ENCODE peak calls at places on chromosomes 7 and 10, in ten cellular contexts. E is chondrocyte, J is OCI-LY7, S is neural crest cell, M is WERI-Rb-1, W is IMR-90, R is AG09309, Y is GM13977, B is cardiac muscle cell, O is choroid plexus epithelial cell. K is an unnamed sample.
A peak's percentile ranks its signal among the peaks of the same experiment; 100 is the strongest.

GRCh38 chr7:92527300-92528187 is 776 bp downstream of the PEX1 start:
- DNase-seq in S (peak; percentile 40), Y (peak; percentile 65), M (peak; percentile 64), E (no peak), R (no peak), B (peak; percentile 63), J (peak; percentile 83), W (peak; percentile 55), O (peak; percentile 42), K (peak; percentile 52)

GRCh38 chr10:88791924-88792323 is 10.6 kb upstream of the LIPM start:
- DNase-seq in B (peak; percentile 58), E (no peak), O (peak; percentile 76), R (no peak), J (peak; percentile 8), M (peak; percentile 42), S (peak; percentile 16), Y (no peak), W (peak; percentile 8), K (peak; percentile 27)

GRCh38 chr7:90834771-90835170 is 238.7 kb downstream of the CDK14 start:
- DNase-seq in M (peak; percentile 78), J (no peak), B (no peak), E (no peak), O (no peak), W (no peak), R (no peak), S (no peak), Y (no peak), K (no peak)

GRCh38 chr7:40709077-40709964 is 574.5 kb downstream of the SUGCT start:
- DNase-seq in Y (no peak), B (no peak), E (no peak), M (no peak), R (peak; percentile 43), J (no peak), O (no peak), S (no peak), W (no peak), K (no peak)

GRCh38 chr10:78058562-78058961 is 24.9 kb downstream of the RPS24 start:
- DNase-seq in O (no peak), E (no peak), B (no peak), R (no peak), S (no peak), W (no peak), M (no peak), Y (no peak), J (no peak), K (no peak)

GRCh38 chr10:46024948-46025347 is 5.5 kb downstream of the NCOA4 start:
- DNase-seq in S (no peak), J (no peak), O (peak; percentile 69), M (no peak), B (no peak), R (no peak), Y (no peak), E (no peak), W (peak; percentile 14), K (no peak)

GRCh38 chr10:60569681-60570080 is 180.0 kb upstream of the ANK3 start:
- DNase-seq in W (no peak), S (no peak), J (no peak), E (no peak), B (no peak), Y (no peak), O (no peak), R (no peak), M (no peak), K (no peak)

GRCh38 chr7:28573751-28574295 is 161.5 kb downstream of the CREB5 start:
- DNase-seq in J (peak; percentile 26), B (no peak), W (peak; percentile 42), R (no peak), Y (no peak), S (no peak), E (no peak), O (no peak), M (no peak), K (no peak)

GRCh38 chr7:36965625-36966024 is 241.3 kb upstream of the AOAH start:
- DNase-seq in W (no peak), Y (no peak), O (no peak), E (no peak), J (no peak), B (no peak), S (no peak), R (no peak), M (no peak), K (no peak)

GRCh38 chr7:60706-61105 is 131.7 kb upstream of the FAM20C start:
- DNase-seq in M (no peak), W (no peak), Y (no peak), S (no peak), J (no peak), E (peak; percentile 68), R (no peak), B (no peak), O (no peak), K (no peak)

DNA sequence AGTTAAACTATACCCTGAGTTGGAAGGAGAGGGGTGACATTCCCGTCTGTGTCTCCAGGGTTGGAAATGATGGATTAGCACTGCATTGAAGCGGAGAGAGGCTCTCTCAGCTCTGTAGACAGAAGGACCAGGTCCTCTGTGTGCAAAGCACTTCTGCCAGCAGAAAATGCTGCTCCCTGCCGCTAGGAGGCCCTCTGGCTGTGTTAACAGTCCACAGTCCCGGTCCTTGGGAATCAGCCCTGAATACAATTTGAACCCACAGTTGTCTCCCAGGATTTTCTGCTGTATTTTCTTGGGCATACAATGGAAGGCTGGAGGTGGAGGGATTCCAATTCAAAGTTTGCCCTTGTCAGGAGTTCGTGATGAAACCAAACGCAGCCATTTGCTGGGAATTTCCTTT is 205.1 kb downstream of the GLRX3 start:
- DNase-seq in O (no peak), W (no peak), Y (no peak), M (peak; percentile 76), S (peak; percentile 55), J (peak; percentile 18), B (peak; percentile 41), E (no peak), R (no peak), K (no peak)
- TF ChIP-seq CTCF in O (peak; percentile 21), W (no peak), Y (peak; percentile 2), M (peak; percentile 92), S (peak; percentile 72), J (peak; percentile 73), B (no peak), E (peak; percentile 14), R (no peak), K (no peak)

DNA sequence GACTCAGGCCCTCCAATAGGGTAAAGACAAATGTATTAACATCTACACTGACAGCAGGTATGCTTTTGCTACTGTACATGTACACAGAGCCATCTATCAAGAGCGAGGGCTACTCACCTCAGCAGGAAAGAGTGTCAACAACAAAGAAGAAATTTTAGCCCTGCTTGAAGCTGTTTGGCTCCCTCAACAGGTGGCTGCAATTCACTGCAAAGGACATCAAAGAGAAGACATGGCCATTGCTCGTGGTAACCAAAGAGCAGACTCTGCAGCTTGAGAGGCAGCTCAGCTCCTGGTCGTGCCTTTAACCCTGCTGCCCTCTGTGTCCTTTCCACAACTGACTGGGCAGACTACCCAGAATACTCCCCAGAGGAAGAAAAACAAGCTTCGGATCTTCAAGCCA is 5.1 kb downstream of the AKR1B15 start:
- DNase-seq in S (no peak), B (peak; percentile 30), O (peak; percentile 45), W (peak; percentile 5), E (no peak), Y (peak; percentile 11), R (no peak), M (peak; percentile 39), J (peak; percentile 14), K (no peak)
- TF ChIP-seq CTCF in S (no peak), B (no peak), O (peak; percentile 57), W (no peak), E (peak; percentile 40), Y (peak; percentile 57), R (peak; percentile 29), M (peak; percentile 65), J (peak; percentile 33), K (peak; percentile 54)

DNA sequence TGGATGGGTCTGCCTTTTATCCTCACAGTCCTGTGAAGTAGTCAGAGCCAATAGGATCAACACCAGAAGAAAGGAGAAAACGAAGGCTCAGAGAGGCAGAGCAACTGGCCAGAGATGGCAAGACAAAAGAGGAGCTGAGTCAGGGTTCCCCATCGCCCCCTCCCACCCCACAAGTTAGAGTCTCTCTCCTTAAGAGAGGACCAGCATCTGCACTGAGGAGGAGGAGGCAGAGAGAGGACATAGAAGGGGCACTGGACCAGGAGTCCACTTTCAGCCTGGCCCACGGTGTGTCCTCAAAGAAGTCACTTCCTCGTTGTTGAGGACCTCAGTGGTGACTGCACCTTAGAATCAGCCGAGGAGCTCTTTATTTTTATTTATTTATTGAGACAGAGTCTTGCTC is 11.6 kb downstream of the SPOCK2 start:
- DNase-seq in M (no peak), R (no peak), W (no peak), J (no peak), Y (no peak), S (no peak), O (no peak), E (peak; percentile 8), B (no peak), K (no peak)
- TF ChIP-seq CTCF in M (no peak), R (no peak), W (no peak), J (no peak), Y (no peak), S (no peak), O (no peak), E (no peak), B (no peak), K (no peak)

DNA sequence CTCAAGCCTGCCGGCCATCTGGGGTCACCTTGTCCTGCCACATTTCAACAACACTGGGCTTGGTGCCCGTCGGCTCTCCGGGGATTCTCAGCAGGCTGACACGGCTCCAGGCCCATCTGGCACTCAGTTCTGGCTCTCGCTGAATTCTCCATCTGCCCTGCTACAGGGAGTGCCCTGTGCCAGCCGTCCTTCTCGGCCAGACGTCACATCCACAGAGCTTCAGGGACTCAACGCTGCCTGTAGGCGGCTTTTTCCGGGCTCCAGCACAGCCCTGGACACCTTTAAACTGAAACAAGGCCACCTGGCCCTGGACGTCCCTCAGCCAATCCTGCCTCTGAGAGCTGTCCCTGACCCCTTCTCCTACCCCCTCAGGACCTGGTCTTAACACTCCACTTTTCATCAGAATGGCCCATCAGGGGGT is 43.0 kb downstream of the TMEM130 start:
- DNase-seq in W (no peak), M (peak; percentile 65), R (no peak), S (no peak), Y (no peak), E (no peak), J (no peak), B (no peak), O (no peak), K (no peak)
- TF ChIP-seq CTCF in W (no peak), M (peak; percentile 34), R (no peak), S (no peak), Y (no peak), E (peak; percentile 24), J (no peak), B (no peak), O (no peak), K (no peak)